ENCODE peak calls at places on chromosomes 3 and 15, in six cellular contexts. V is fibroblast of mammary gland, U is nephron progenitor cell, B is right lobe of liver, O is breast epithelium, X is stomach. D is an unnamed sample.

GRCh38 chr15:81955709-81956108 is 90.1 kb downstream of the MEX3B start:
- DNase-seq in B (no peak), O (no peak), X (no peak), V (no peak), U (no peak), D (peak; percentile 69)

GRCh38 chr15:99423186-99424130 is 142.3 kb upstream of the MEF2A start:
- DNase-seq in U (no peak), V (no peak), B (peak; percentile 40), O (no peak), X (no peak), D (no peak)

GRCh38 chr15:50077655-50078054 is 41.4 kb downstream of the ATP8B4 start:
- DNase-seq in U (no peak), B (no peak), O (no peak), V (no peak), X (no peak), D (no peak)

GRCh38 chr15:57070674-57071073 is 152.2 kb downstream of the TCF12 start:
- DNase-seq in B (no peak), V (no peak), U (no peak), O (no peak), X (no peak), D (no peak)

GRCh38 chr3:9747267-9747666 is 2.5 kb upstream of the OGG1 start:
- DNase-seq in V (peak; percentile 75), X (no peak), O (no peak), U (no peak), B (no peak), D (peak; percentile 41)

GRCh38 chr15:77959094-77959879 is 118.2 kb downstream of the TBC1D2B start:
- DNase-seq in V (peak; percentile 56), B (peak; percentile 81), O (peak; percentile 81), U (peak; percentile 89), X (peak; percentile 83), D (peak; percentile 37)

GRCh38 chr3:186815490-186815889 is 9.2 kb upstream of the RFC4 start:
- DNase-seq in V (peak; percentile 70), O (no peak), B (no peak), U (no peak), X (no peak), D (peak; percentile 34)

GRCh38 chr3:4416961-4417360 is 50.1 kb downstream of the SUMF1 start:
- DNase-seq in B (no peak), X (no peak), O (peak; percentile 78), V (peak; percentile 96), U (no peak), D (peak; percentile 95)

GRCh38 chr3:194254032-194254431 is 97.1 kb downstream of the CPN2 start:
- DNase-seq in O (no peak), B (no peak), V (no peak), X (peak; percentile 2), U (no peak), D (no peak)

GRCh38 chr3:42052132-42052866 is 38.9 kb upstream of the TRAK1 start:
- DNase-seq in U (no peak), V (peak; percentile 91), B (no peak), O (no peak), X (no peak), D (peak; percentile 67)

GRCh38 chr3:152497457-152497856 is 228.7 kb downstream of the MBNL1 start:
- DNase-seq in O (no peak), V (peak; percentile 88), X (no peak), U (no peak), B (no peak), D (no peak)

GRCh38 chr15:64224508-64224907 is 61.7 kb upstream of the PPIB start:
- DNase-seq in O (no peak), X (no peak), B (no peak), V (peak; percentile 77), U (no peak), D (peak; percentile 27)

GRCh38 chr3:83393276-83393675 is 1565.5 kb upstream of the CADM2 start:
- DNase-seq in O (no peak), U (no peak), X (no peak), B (no peak), V (no peak), D (no peak)

GRCh38 chr3:190825389-190826016 is 37.0 kb downstream of the GMNC start:
- DNase-seq in X (no peak), O (no peak), B (no peak), V (peak; percentile 85), U (no peak), D (peak; percentile 20)

GRCh38 chr15:91553455-91553854 is 300.1 kb upstream of the SLCO3A1 start:
- DNase-seq in U (no peak), V (no peak), X (no peak), O (no peak), B (no peak), D (no peak)

GRCh38 chr15:83654379-83655236 is 685 bp downstream of the ADAMTSL3 start:
- DNase-seq in X (peak; percentile 28), V (peak; percentile 7), U (peak; percentile 53), O (no peak), B (peak; percentile 74), D (no peak)

GRCh38 chr3:34185301-34185700 is 386.9 kb downstream of the PDCD6IP start:
- DNase-seq in B (no peak), V (no peak), X (no peak), U (no peak), O (no peak), D (no peak)

GRCh38 chr3:112293368-112294321 is at the start of gene SLC9C1:
- DNase-seq in B (no peak), X (no peak), V (peak; percentile 80), U (peak; percentile 28), O (no peak), D (peak; percentile 53)

GRCh38 chr15:41367418-41367817 is 34.7 kb downstream of the NUSAP1 start:
- DNase-seq in X (no peak), U (no peak), V (no peak), B (no peak), O (no peak), D (no peak)

GRCh38 chr3:146640955-146641867 is 36.1 kb upstream of the PLSCR5 start:
- DNase-seq in B (no peak), X (no peak), O (no peak), U (peak; percentile 24), V (peak; percentile 61), D (peak; percentile 53)

GRCh38 chr3:160667452-160667851 is 9.5 kb upstream of the ARL14 start:
- DNase-seq in U (no peak), V (peak; percentile 86), X (peak; percentile 43), B (no peak), O (no peak), D (peak; percentile 79)

GRCh38 chr15:63372018-63372705 is 9.5 kb downstream of the CA12 start:
- DNase-seq in U (no peak), X (no peak), O (no peak), B (no peak), V (peak; percentile 99), D (peak; percentile 94)

GRCh38 chr3:140384876-140385275 is 293.0 kb upstream of the TRIM42 start:
- DNase-seq in U (no peak), X (no peak), B (no peak), V (no peak), O (no peak), D (no peak)

GRCh38 chr15:67587754-67588153 is 45.3 kb downstream of the MAP2K5 start:
- DNase-seq in U (no peak), X (no peak), B (no peak), O (no peak), V (no peak), D (no peak)

GRCh38 chr15:55827204-55827603 is 84.3 kb upstream of the PRTG start:
- DNase-seq in X (no peak), V (no peak), U (no peak), B (no peak), O (no peak), D (no peak)
- TF ChIP-seq CTCF in X (no peak), V (no peak), U (no peak), B (no peak), O (no peak), D (no peak)

GRCh38 chr3:143950810-143951209 is 20.8 kb upstream of the DIPK2A start:
- DNase-seq in B (no peak), O (no peak), X (no peak), U (no peak), V (no peak), D (no peak)

GRCh38 chr3:143952569-143953069 is 19.0 kb upstream of the DIPK2A start:
- DNase-seq in O (no peak), X (no peak), U (no peak), B (no peak), V (no peak), D (no peak)

GRCh38 chr3:143956858-143957257 is 14.8 kb upstream of the DIPK2A start:
- DNase-seq in V (no peak), O (no peak), U (no peak), B (no peak), X (no peak), D (no peak)

GRCh38 chr3:143955113-143955512 is 16.5 kb upstream of the DIPK2A start:
- DNase-seq in X (no peak), B (no peak), O (no peak), U (no peak), V (no peak), D (no peak)

DNA sequence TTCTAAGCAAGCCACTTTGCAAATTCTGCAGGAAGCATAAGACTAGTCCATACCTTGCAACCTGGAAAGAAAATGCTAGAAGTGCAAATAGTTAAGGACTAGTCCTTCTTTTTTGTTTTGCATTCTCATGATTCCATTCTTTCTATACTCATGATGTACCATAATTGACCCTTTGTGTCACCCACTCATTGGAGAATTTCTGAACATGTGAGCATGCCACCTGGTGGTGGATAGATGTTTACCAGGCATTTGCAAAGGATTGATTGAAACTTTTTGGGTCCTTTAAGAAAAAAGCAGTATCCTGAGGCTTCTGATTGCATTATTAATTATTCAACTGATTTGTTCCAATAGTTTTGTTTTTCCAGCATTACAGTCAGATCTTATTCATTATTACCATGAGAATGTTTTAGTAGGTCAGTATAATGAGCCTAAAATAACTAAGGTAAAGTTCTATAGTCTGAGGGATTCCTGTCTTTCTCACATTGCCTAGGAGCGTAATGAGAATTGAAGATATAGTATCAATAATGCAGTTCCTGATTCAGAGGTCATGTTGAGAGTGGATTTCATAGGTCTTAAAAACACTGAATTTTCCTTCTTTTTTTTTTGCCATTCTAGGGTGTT is 20.2 kb upstream of the DIPK2A start:
- DNase-seq in B (no peak), O (no peak), U (peak; percentile 31), V (peak; percentile 61), X (no peak), D (peak; percentile 11)
- TF ChIP-seq CTCF in B (peak; percentile 57), O (peak; percentile 19), U (peak; percentile 79), V (peak; percentile 76), X (no peak), D (peak; percentile 84)

GRCh38 chr3:136279092-136279491 is 29.0 kb downstream of the PCCB start:
- DNase-seq in U (no peak), X (no peak), B (no peak), O (no peak), V (no peak), D (no peak)
- TF ChIP-seq CTCF in U (no peak), X (no peak), B (no peak), O (no peak), V (no peak), D (no peak)

GRCh38 chr3:46075816-46076215 is 48.5 kb upstream of the XCR1 start:
- DNase-seq in U (no peak), X (no peak), B (no peak), O (no peak), V (no peak), D (no peak)

GRCh38 chr3:46078712-46079400 is 51.6 kb upstream of the XCR1 start:
- DNase-seq in B (peak; percentile 66), U (peak; percentile 89), O (peak; percentile 81), V (peak; percentile 96), X (peak; percentile 96), D (peak; percentile 93)

GRCh38 chr3:46080124-46080991 is 53.1 kb upstream of the XCR1 start:
- DNase-seq in X (no peak), B (no peak), O (no peak), V (peak; percentile 50), U (no peak), D (peak; percentile 39)

GRCh38 chr3:46071222-46071621 is 43.9 kb upstream of the XCR1 start:
- DNase-seq in U (no peak), X (no peak), O (no peak), B (no peak), V (no peak), D (no peak)

GRCh38 chr3:46076606-46077005 is 49.3 kb upstream of the XCR1 start:
- DNase-seq in B (no peak), X (no peak), V (peak; percentile 34), O (no peak), U (no peak), D (no peak)
- TF ChIP-seq CTCF in B (no peak), X (no peak), V (peak; percentile 27), O (no peak), U (no peak), D (peak; percentile 53)

D was measured in HFFc6.